ENCODE peak calls at places on chromosomes 12 and 14, in six cellular contexts. A is stimulated activated CD4-positive, alpha-beta T cell treated with anti-CD3 and anti-CD28 coated beads, Interleukin-1b, Interleukin-23, amount 100 ng/mL, for 4 hours; S is GM04504; Y is RWPE1; R is heart left ventricle; N is mesendoderm. W is an unnamed sample.

GRCh38 chr12:19546611-19547162 is 107.4 kb downstream of the AEBP2 start:
- DNase-seq in Y (peak; percentile 35), R (no peak), A (no peak), S (no peak), N (no peak), W (no peak)

GRCh38 chr12:27982951-27983350 is 10.4 kb upstream of the PTHLH start:
- DNase-seq in Y (no peak), A (no peak), S (no peak), R (no peak), N (no peak), W (no peak)

GRCh38 chr12:41795910-41796309 is 348.8 kb downstream of the GXYLT1 start:
- DNase-seq in N (peak; percentile 73), A (no peak), Y (no peak), R (no peak), S (no peak), W (no peak)

GRCh38 chr12:52616680-52617402 is 1.5 kb downstream of the KRT73 start:
- DNase-seq in S (no peak), A (no peak), R (no peak), N (no peak), Y (no peak), W (no peak)

GRCh38 chr14:72383869-72384268 is 451.6 kb downstream of the RGS6 start:
- DNase-seq in N (no peak), S (no peak), Y (no peak), A (no peak), R (no peak), W (no peak)

GRCh38 chr14:36807727-36808126 is 146.1 kb downstream of the PAX9 start:
- DNase-seq in A (no peak), Y (no peak), N (peak; percentile 43), S (no peak), R (no peak), W (no peak)

GRCh38 chr14:36857136-36857535 is 195.5 kb downstream of the PAX9 start:
- DNase-seq in N (no peak), R (no peak), A (no peak), Y (no peak), S (no peak), W (no peak)

GRCh38 chr14:75793806-75794205 is 132.8 kb downstream of the TTLL5 start:
- DNase-seq in N (no peak), S (no peak), Y (no peak), R (no peak), A (no peak), W (no peak)

GRCh38 chr12:91139264-91139663 is 28.0 kb upstream of the LUM start:
- DNase-seq in Y (no peak), S (no peak), N (peak; percentile 38), R (no peak), A (no peak), W (no peak)

GRCh38 chr12:109714141-109714912 is 702 bp downstream of the FAM222A start:
- DNase-seq in N (peak; percentile 86), A (peak; percentile 43), S (no peak), R (peak; percentile 65), Y (peak; percentile 35), W (peak; percentile 81)

GRCh38 chr12:10320643-10321042 is 13.0 kb downstream of the KLRD1 start:
- DNase-seq in R (no peak), A (no peak), Y (no peak), N (no peak), S (no peak), W (no peak)